ENCODE peak calls at places on chromosomes 6 and 20, in four cellular contexts. One of them, this sample, is unnamed.

GRCh38 chr20:62381202-62381797 is 5.6 kb upstream of the RPS21 start:
- DNase-seq in AG09309: no peak
- DNase-seq in A549: no peak
- DNase-seq in mammary epithelial cell: peak; percentile 79
- DNase-seq in this sample: peak; percentile 45

GRCh38 chr6:145809785-145810184 is 4.8 kb downstream of the FBXO30 start:
- DNase-seq in AG09309: peak; percentile 5
- DNase-seq in A549: no peak
- DNase-seq in mammary epithelial cell: peak; percentile 17
- DNase-seq in this sample: peak; percentile 20

GRCh38 chr6:165679326-165679725 is 16.3 kb upstream of the PDE10A start:
- DNase-seq in AG09309: no peak
- DNase-seq in A549: no peak
- DNase-seq in mammary epithelial cell: no peak
- DNase-seq in this sample: no peak

GRCh38 chr6:96520039-96520850 is 1.4 kb upstream of the UFL1 start:
- DNase-seq in AG09309: no peak
- DNase-seq in A549: no peak
- DNase-seq in mammary epithelial cell: peak; percentile 77
- DNase-seq in this sample: peak; percentile 10

GRCh38 chr6:169847773-169848380 is 96.5 kb downstream of the ERMARD start:
- DNase-seq in AG09309: no peak
- DNase-seq in A549: no peak
- DNase-seq in mammary epithelial cell: no peak
- DNase-seq in this sample: no peak

GRCh38 chr6:143784316-143784715 is 58.8 kb upstream of the LTV1 start:
- DNase-seq in AG09309: no peak
- DNase-seq in A549: no peak
- DNase-seq in mammary epithelial cell: no peak
- DNase-seq in this sample: no peak

GRCh38 chr20:53330744-53331143 is 262.9 kb downstream of the ZNF217 start:
- DNase-seq in AG09309: no peak
- DNase-seq in A549: no peak
- DNase-seq in mammary epithelial cell: no peak
- DNase-seq in this sample: no peak

GRCh38 chr6:134683783-134684765 is 265.8 kb downstream of the ALDH8A1 start:
- DNase-seq in AG09309: no peak
- DNase-seq in A549: no peak
- DNase-seq in mammary epithelial cell: peak; percentile 53
- DNase-seq in this sample: peak; percentile 42

GRCh38 chr6:78875505-78875904 is 8.2 kb downstream of the IRAK1BP1 start:
- DNase-seq in AG09309: no peak
- DNase-seq in A549: no peak
- DNase-seq in mammary epithelial cell: no peak
- DNase-seq in this sample: no peak

GRCh38 chr6:114167583-114168576 is 174.9 kb downstream of the HS3ST5 start:
- DNase-seq in AG09309: no peak
- DNase-seq in A549: no peak
- DNase-seq in mammary epithelial cell: no peak
- DNase-seq in this sample: no peak

GRCh38 chr20:688809-689208 is 13.2 kb upstream of the SCRT2 start:
- DNase-seq in AG09309: no peak
- DNase-seq in A549: no peak
- DNase-seq in mammary epithelial cell: peak; percentile 8
- DNase-seq in this sample: no peak

GRCh38 chr6:147078602-147079001 is 125.6 kb upstream of the STXBP5 start:
- DNase-seq in AG09309: no peak
- DNase-seq in A549: no peak
- DNase-seq in mammary epithelial cell: peak; percentile 24
- DNase-seq in this sample: no peak

GRCh38 chr6:122736166-122736565 is 43.4 kb upstream of the FABP7 start:
- DNase-seq in AG09309: no peak
- DNase-seq in A549: no peak
- DNase-seq in mammary epithelial cell: peak; percentile 42
- DNase-seq in this sample: peak; percentile 48

GRCh38 chr20:32325706-32326506 is 32.2 kb upstream of the ASXL1 start:
- DNase-seq in AG09309: no peak
- DNase-seq in A549: peak; percentile 43
- DNase-seq in mammary epithelial cell: peak; percentile 80
- DNase-seq in this sample: peak; percentile 74

GRCh38 chr6:129297592-129297991 is 412.4 kb downstream of the ARHGAP18 start:
- DNase-seq in AG09309: no peak
- DNase-seq in A549: no peak
- DNase-seq in mammary epithelial cell: no peak
- DNase-seq in this sample: no peak

GRCh38 chr6:137977206-137977605 is 110.1 kb downstream of the TNFAIP3 start:
- DNase-seq in AG09309: no peak
- DNase-seq in A549: no peak
- DNase-seq in mammary epithelial cell: no peak
- DNase-seq in this sample: no peak

GRCh38 chr6:111871725-111872520 is 1.3 kb downstream of the FYN start:
- DNase-seq in AG09309: no peak
- DNase-seq in A549: peak; percentile 10
- DNase-seq in mammary epithelial cell: peak; percentile 38
- DNase-seq in this sample: no peak

GRCh38 chr20:63100926-63101699 is 94.3 kb upstream of the BHLHE23 start:
- DNase-seq in AG09309: no peak
- DNase-seq in A549: no peak
- DNase-seq in mammary epithelial cell: no peak
- DNase-seq in this sample: no peak

GRCh38 chr20:57707320-57707719 is 2.5 kb downstream of the PMEPA1 start:
- DNase-seq in AG09309: no peak
- DNase-seq in A549: no peak
- DNase-seq in mammary epithelial cell: no peak
- DNase-seq in this sample: no peak

GRCh38 chr6:43645613-43645964 is 753 bp downstream of the RSPH9 start:
- DNase-seq in AG09309: no peak
- DNase-seq in A549: no peak
- DNase-seq in mammary epithelial cell: no peak
- DNase-seq in this sample: no peak

GRCh38 chr6:170312876-170313275 is 6.3 kb downstream of the FAM120B start:
- DNase-seq in AG09309: no peak
- DNase-seq in A549: no peak
- DNase-seq in mammary epithelial cell: no peak
- DNase-seq in this sample: no peak

GRCh38 chr6:165889636-165890403 is 226.8 kb upstream of the PDE10A start:
- DNase-seq in AG09309: no peak
- DNase-seq in A549: no peak
- DNase-seq in mammary epithelial cell: no peak
- DNase-seq in this sample: peak; percentile 54

GRCh38 chr6:106115231-106115630 is 29.1 kb downstream of the PRDM1 start:
- DNase-seq in AG09309: no peak
- DNase-seq in A549: no peak
- DNase-seq in mammary epithelial cell: no peak
- DNase-seq in this sample: no peak

GRCh38 chr6:159169557-159170332 is 545 bp downstream of the FNDC1 start:
- DNase-seq in AG09309: no peak
- DNase-seq in A549: peak; percentile 25
- DNase-seq in mammary epithelial cell: peak; percentile 26
- DNase-seq in this sample: no peak

GRCh38 chr20:50304883-50305635 is 114.4 kb downstream of the CEBPB start:
- DNase-seq in AG09309: peak; percentile 88
- DNase-seq in A549: no peak
- DNase-seq in mammary epithelial cell: peak; percentile 43
- DNase-seq in this sample: peak; percentile 59

GRCh38 chr6:48389146-48390043 is 278.4 kb upstream of the PTCHD4 start:
- DNase-seq in AG09309: no peak
- DNase-seq in A549: no peak
- DNase-seq in mammary epithelial cell: no peak
- DNase-seq in this sample: peak; percentile 2

GRCh38 chr20:25081730-25082497 is at the start of gene VSX1:
- DNase-seq in AG09309: no peak
- DNase-seq in A549: no peak
- DNase-seq in mammary epithelial cell: no peak
- DNase-seq in this sample: no peak

GRCh38 chr6:166411271-166411670 is 28.5 kb upstream of the MPC1 start:
- DNase-seq in AG09309: no peak
- DNase-seq in A549: no peak
- DNase-seq in mammary epithelial cell: no peak
- DNase-seq in this sample: no peak

GRCh38 chr20:54398814-54399213 is 76.6 kb upstream of the DOK5 start:
- DNase-seq in AG09309: no peak
- DNase-seq in A549: no peak
- DNase-seq in mammary epithelial cell: no peak
- DNase-seq in this sample: no peak

GRCh38 chr20:24588047-24588635 is 118.7 kb downstream of the SYNDIG1 start:
- DNase-seq in AG09309: no peak
- DNase-seq in A549: no peak
- DNase-seq in mammary epithelial cell: no peak
- DNase-seq in this sample: no peak

GRCh38 chr6:125821825-125822281 is 31.1 kb downstream of the NCOA7 start:
- DNase-seq in AG09309: no peak
- DNase-seq in A549: no peak
- DNase-seq in mammary epithelial cell: peak; percentile 21
- DNase-seq in this sample: no peak

GRCh38 chr6:158353851-158354508 is 41.7 kb downstream of the TULP4 start:
- DNase-seq in AG09309: no peak
- DNase-seq in A549: no peak
- DNase-seq in mammary epithelial cell: peak; percentile 87
- DNase-seq in this sample: peak; percentile 65

GRCh38 chr6:168310945-168311344 is 8.6 kb downstream of the DACT2 start:
- DNase-seq in AG09309: no peak
- DNase-seq in A549: no peak
- DNase-seq in mammary epithelial cell: no peak
- DNase-seq in this sample: no peak
- TF ChIP-seq CTCF in AG09309: no peak
- TF ChIP-seq CTCF in A549: no peak
- TF ChIP-seq CTCF in mammary epithelial cell: no peak
- TF ChIP-seq CTCF in this sample: no peak

GRCh38 chr6:100721256-100721655 is 159.9 kb downstream of the ASCC3 start:
- DNase-seq in AG09309: no peak
- DNase-seq in A549: no peak
- DNase-seq in mammary epithelial cell: no peak
- DNase-seq in this sample: no peak

GRCh38 chr6:100724222-100724621 is 156.9 kb downstream of the ASCC3 start:
- DNase-seq in AG09309: no peak
- DNase-seq in A549: no peak
- DNase-seq in mammary epithelial cell: no peak
- DNase-seq in this sample: no peak

GRCh38 chr6:100724696-100725095 is 156.4 kb downstream of the ASCC3 start:
- DNase-seq in AG09309: no peak
- DNase-seq in A549: no peak
- DNase-seq in mammary epithelial cell: no peak
- DNase-seq in this sample: no peak

DNA sequence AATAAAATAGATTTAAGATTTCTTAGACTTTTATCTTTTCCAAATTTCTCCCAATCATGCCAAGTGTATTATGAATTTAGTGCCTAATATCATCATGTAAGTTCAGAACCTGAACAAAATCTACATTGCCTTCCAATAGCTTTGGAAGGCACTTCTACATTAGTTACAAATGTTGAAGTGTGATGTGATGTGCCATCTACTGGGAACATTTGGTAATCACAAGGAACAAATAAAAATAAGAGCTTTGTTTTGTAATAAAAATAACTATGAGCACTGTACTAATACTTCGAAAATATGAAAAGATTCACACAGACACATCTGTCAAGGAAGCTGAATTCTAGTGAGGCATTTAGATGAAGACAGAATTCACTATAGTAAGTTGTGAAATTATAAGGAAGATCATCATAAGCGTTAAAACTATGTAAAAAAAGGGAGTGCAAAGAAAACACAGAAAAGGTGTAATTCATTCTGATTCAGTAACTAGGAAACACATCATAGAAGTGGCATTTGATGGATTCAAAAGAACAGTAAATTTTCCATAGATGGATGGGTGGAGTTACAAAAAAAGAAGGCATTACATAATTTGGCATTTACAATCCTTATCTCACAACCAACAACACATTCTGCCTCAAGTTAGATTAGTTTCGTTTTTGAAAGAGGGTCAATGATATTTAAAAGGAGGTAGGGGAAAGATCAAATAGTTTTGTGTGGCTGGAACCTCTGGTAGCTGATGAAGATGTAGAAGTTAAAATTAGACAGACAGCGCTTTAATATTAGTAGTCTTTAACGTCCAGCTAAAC is 161.0 kb downstream of the ASCC3 start:
- DNase-seq in AG09309: no peak
- DNase-seq in A549: peak; percentile 0
- DNase-seq in mammary epithelial cell: peak; percentile 12
- DNase-seq in this sample: peak; percentile 41
- TF ChIP-seq CTCF in AG09309: peak; percentile 42
- TF ChIP-seq CTCF in A549: peak; percentile 37
- TF ChIP-seq CTCF in mammary epithelial cell: peak; percentile 44
- TF ChIP-seq CTCF in this sample: peak; percentile 34

GRCh38 chr20:46132705-46133120 is 14.6 kb downstream of the CD40 start:
- DNase-seq in AG09309: no peak
- DNase-seq in A549: peak; percentile 77
- DNase-seq in mammary epithelial cell: peak; percentile 59
- DNase-seq in this sample: peak; percentile 62
- TF ChIP-seq CTCF in AG09309: peak; percentile 85
- TF ChIP-seq CTCF in A549: peak; percentile 78
- TF ChIP-seq CTCF in mammary epithelial cell: peak; percentile 72
- TF ChIP-seq CTCF in this sample: peak; percentile 90

GRCh38 chr6:41724638-41725501 is 10.5 kb downstream of the TFEB start:
- DNase-seq in AG09309: no peak
- DNase-seq in A549: no peak
- DNase-seq in mammary epithelial cell: no peak
- DNase-seq in this sample: no peak
- TF ChIP-seq CTCF in AG09309: no peak
- TF ChIP-seq CTCF in A549: no peak
- TF ChIP-seq CTCF in mammary epithelial cell: no peak
- TF ChIP-seq CTCF in this sample: no peak

This sample was measured in MCF 10A.